ENCODE peak calls at places on chromosomes 3 and 15, in six cellular contexts. One of them, this sample, is unnamed.
A peak's percentile ranks its signal among the peaks of the same experiment; 100 is the strongest.

GRCh38 chr15:52503788-52504496 is 24.7 kb downstream of the MYO5A start:
- DNase-seq in tibial artery: no peak
- DNase-seq in NCI-H187 treated with DMSO at 0.1 percent for 48 hours: no peak
- DNase-seq in activated T-cell treated with anti-CD3 and anti-CD28 coated beads for 1 hour: no peak
- DNase-seq in neural crest cell: no peak
- DNase-seq in NCI-H1092: no peak
- DNase-seq in this sample: peak; percentile 59

GRCh38 chr3:95277614-95278013 is 1214.8 kb downstream of the NSUN3 start:
- DNase-seq in tibial artery: no peak
- DNase-seq in NCI-H187 treated with DMSO at 0.1 percent for 48 hours: no peak
- DNase-seq in activated T-cell treated with anti-CD3 and anti-CD28 coated beads for 1 hour: no peak
- DNase-seq in neural crest cell: no peak
- DNase-seq in NCI-H1092: no peak
- DNase-seq in this sample: no peak

GRCh38 chr15:80518522-80518921 is 114.3 kb downstream of the ARNT2 start:
- DNase-seq in tibial artery: no peak
- DNase-seq in NCI-H187 treated with DMSO at 0.1 percent for 48 hours: no peak
- DNase-seq in activated T-cell treated with anti-CD3 and anti-CD28 coated beads for 1 hour: no peak
- DNase-seq in neural crest cell: no peak
- DNase-seq in NCI-H1092: no peak
- DNase-seq in this sample: no peak

GRCh38 chr15:45333550-45333949 is 44.8 kb downstream of the GATM start:
- DNase-seq in tibial artery: no peak
- DNase-seq in NCI-H187 treated with DMSO at 0.1 percent for 48 hours: no peak
- DNase-seq in activated T-cell treated with anti-CD3 and anti-CD28 coated beads for 1 hour: no peak
- DNase-seq in neural crest cell: no peak
- DNase-seq in NCI-H1092: no peak
- DNase-seq in this sample: peak; percentile 22

GRCh38 chr3:189049458-189050231 is 122.1 kb upstream of the TPRG1 start:
- DNase-seq in tibial artery: no peak
- DNase-seq in NCI-H187 treated with DMSO at 0.1 percent for 48 hours: no peak
- DNase-seq in activated T-cell treated with anti-CD3 and anti-CD28 coated beads for 1 hour: no peak
- DNase-seq in neural crest cell: no peak
- DNase-seq in NCI-H1092: no peak
- DNase-seq in this sample: no peak

GRCh38 chr3:16770021-16770420 is 114.7 kb upstream of the PLCL2 start:
- DNase-seq in tibial artery: no peak
- DNase-seq in NCI-H187 treated with DMSO at 0.1 percent for 48 hours: no peak
- DNase-seq in activated T-cell treated with anti-CD3 and anti-CD28 coated beads for 1 hour: no peak
- DNase-seq in neural crest cell: no peak
- DNase-seq in NCI-H1092: no peak
- DNase-seq in this sample: no peak

GRCh38 chr15:40313531-40314398 is 6.0 kb upstream of the PLCB2 start:
- DNase-seq in tibial artery: no peak
- DNase-seq in NCI-H187 treated with DMSO at 0.1 percent for 48 hours: peak; percentile 33
- DNase-seq in activated T-cell treated with anti-CD3 and anti-CD28 coated beads for 1 hour: peak; percentile 21
- DNase-seq in neural crest cell: no peak
- DNase-seq in NCI-H1092: peak; percentile 44
- DNase-seq in this sample: no peak

GRCh38 chr3:196047391-196048030 is 34.4 kb downstream of the TFRC start:
- DNase-seq in tibial artery: no peak
- DNase-seq in NCI-H187 treated with DMSO at 0.1 percent for 48 hours: no peak
- DNase-seq in activated T-cell treated with anti-CD3 and anti-CD28 coated beads for 1 hour: no peak
- DNase-seq in neural crest cell: no peak
- DNase-seq in NCI-H1092: no peak
- DNase-seq in this sample: no peak

GRCh38 chr3:14472471-14473351 is 67.4 kb downstream of the GRIP2 start:
- DNase-seq in tibial artery: no peak
- DNase-seq in NCI-H187 treated with DMSO at 0.1 percent for 48 hours: no peak
- DNase-seq in activated T-cell treated with anti-CD3 and anti-CD28 coated beads for 1 hour: no peak
- DNase-seq in neural crest cell: no peak
- DNase-seq in NCI-H1092: no peak
- DNase-seq in this sample: no peak

GRCh38 chr3:21502631-21503030 is 248.4 kb downstream of the ZNF385D start:
- DNase-seq in tibial artery: no peak
- DNase-seq in NCI-H187 treated with DMSO at 0.1 percent for 48 hours: no peak
- DNase-seq in activated T-cell treated with anti-CD3 and anti-CD28 coated beads for 1 hour: no peak
- DNase-seq in neural crest cell: no peak
- DNase-seq in NCI-H1092: no peak
- DNase-seq in this sample: no peak

GRCh38 chr15:101434032-101434920 is 55.2 kb downstream of the PCSK6 start:
- DNase-seq in tibial artery: no peak
- DNase-seq in NCI-H187 treated with DMSO at 0.1 percent for 48 hours: no peak
- DNase-seq in activated T-cell treated with anti-CD3 and anti-CD28 coated beads for 1 hour: no peak
- DNase-seq in neural crest cell: no peak
- DNase-seq in NCI-H1092: no peak
- DNase-seq in this sample: no peak

GRCh38 chr3:115784739-115785571 is 161.6 kb downstream of the GAP43 start:
- DNase-seq in tibial artery: no peak
- DNase-seq in NCI-H187 treated with DMSO at 0.1 percent for 48 hours: peak; percentile 24
- DNase-seq in activated T-cell treated with anti-CD3 and anti-CD28 coated beads for 1 hour: no peak
- DNase-seq in neural crest cell: no peak
- DNase-seq in NCI-H1092: no peak
- DNase-seq in this sample: peak; percentile 4

GRCh38 chr3:1092771-1093170 is at the start of gene CNTN6:
- DNase-seq in tibial artery: no peak
- DNase-seq in NCI-H187 treated with DMSO at 0.1 percent for 48 hours: peak; percentile 15
- DNase-seq in activated T-cell treated with anti-CD3 and anti-CD28 coated beads for 1 hour: no peak
- DNase-seq in neural crest cell: no peak
- DNase-seq in NCI-H1092: no peak
- DNase-seq in this sample: no peak

GRCh38 chr3:46575577-46576222 is 9.6 kb upstream of the LRRC2 start:
- DNase-seq in tibial artery: no peak
- DNase-seq in NCI-H187 treated with DMSO at 0.1 percent for 48 hours: no peak
- DNase-seq in activated T-cell treated with anti-CD3 and anti-CD28 coated beads for 1 hour: no peak
- DNase-seq in neural crest cell: no peak
- DNase-seq in NCI-H1092: no peak
- DNase-seq in this sample: no peak

GRCh38 chr3:15420871-15421270 is 6.5 kb downstream of the METTL6 start:
- DNase-seq in tibial artery: no peak
- DNase-seq in NCI-H187 treated with DMSO at 0.1 percent for 48 hours: no peak
- DNase-seq in activated T-cell treated with anti-CD3 and anti-CD28 coated beads for 1 hour: no peak
- DNase-seq in neural crest cell: no peak
- DNase-seq in NCI-H1092: no peak
- DNase-seq in this sample: no peak

GRCh38 chr3:157408499-157409149 is 28.0 kb upstream of the PTX3 start:
- DNase-seq in tibial artery: no peak
- DNase-seq in NCI-H187 treated with DMSO at 0.1 percent for 48 hours: no peak
- DNase-seq in activated T-cell treated with anti-CD3 and anti-CD28 coated beads for 1 hour: no peak
- DNase-seq in neural crest cell: no peak
- DNase-seq in NCI-H1092: no peak
- DNase-seq in this sample: no peak

GRCh38 chr3:115245437-115245836 is 98.3 kb upstream of the ZBTB20 start:
- DNase-seq in tibial artery: no peak
- DNase-seq in NCI-H187 treated with DMSO at 0.1 percent for 48 hours: no peak
- DNase-seq in activated T-cell treated with anti-CD3 and anti-CD28 coated beads for 1 hour: no peak
- DNase-seq in neural crest cell: no peak
- DNase-seq in NCI-H1092: no peak
- DNase-seq in this sample: no peak

GRCh38 chr15:34436126-34436955 is 1.3 kb downstream of the GOLGA8A start:
- DNase-seq in tibial artery: no peak
- DNase-seq in NCI-H187 treated with DMSO at 0.1 percent for 48 hours: no peak
- DNase-seq in activated T-cell treated with anti-CD3 and anti-CD28 coated beads for 1 hour: no peak
- DNase-seq in neural crest cell: peak; percentile 5
- DNase-seq in NCI-H1092: no peak
- DNase-seq in this sample: no peak

GRCh38 chr15:87619161-87619960 is 637.2 kb downstream of the NTRK3 start:
- DNase-seq in tibial artery: no peak
- DNase-seq in NCI-H187 treated with DMSO at 0.1 percent for 48 hours: no peak
- DNase-seq in activated T-cell treated with anti-CD3 and anti-CD28 coated beads for 1 hour: no peak
- DNase-seq in neural crest cell: no peak
- DNase-seq in NCI-H1092: no peak
- DNase-seq in this sample: no peak

GRCh38 chr3:71585126-71585525 is 1.6 kb upstream of the FOXP1 start:
- DNase-seq in tibial artery: no peak
- DNase-seq in NCI-H187 treated with DMSO at 0.1 percent for 48 hours: no peak
- DNase-seq in activated T-cell treated with anti-CD3 and anti-CD28 coated beads for 1 hour: no peak
- DNase-seq in neural crest cell: no peak
- DNase-seq in NCI-H1092: no peak
- DNase-seq in this sample: no peak

This sample was measured in putamen.